ENCODE peak calls at places on chromosomes 16 and 17, in four cellular contexts. I is IMR-90, R is mesendoderm, E is trophoblast cell. L is an unnamed sample.

GRCh38 chr17:76233588-76234353 is 6.5 kb downstream of the RNF157 start:
- DNase-seq in I (no peak), R (no peak), E (no peak), L (no peak)

GRCh38 chr16:30651124-30652004 is 604 bp downstream of the PRR14 start:
- DNase-seq in I (peak; percentile 46), R (peak; percentile 62), E (peak; percentile 27), L (no peak)

GRCh38 chr17:50205111-50205821 is 3.8 kb upstream of the COL1A1 start:
- DNase-seq in I (peak; percentile 60), R (no peak), E (no peak), L (no peak)

GRCh38 chr16:69600202-69600601 is 34.4 kb downstream of the NFAT5 start:
- DNase-seq in I (no peak), R (no peak), E (no peak), L (no peak)

GRCh38 chr17:56173958-56174357 is 20.7 kb downstream of the ANKFN1 start:
- DNase-seq in I (no peak), R (peak; percentile 25), E (no peak), L (no peak)

GRCh38 chr17:51585514-51586104 is 325.3 kb downstream of the UTP18 start:
- DNase-seq in I (no peak), R (peak; percentile 64), E (no peak), L (peak; percentile 18)

GRCh38 chr17:40622509-40622928 is 25.1 kb downstream of the SMARCE1 start:
- DNase-seq in I (no peak), R (no peak), E (no peak), L (no peak)

GRCh38 chr17:73126716-73127473 is 34.4 kb upstream of the SLC39A11 start:
- DNase-seq in I (peak; percentile 13), R (peak; percentile 40), E (no peak), L (no peak)

GRCh38 chr17:36661047-36661666 is 59.8 kb downstream of the MRM1 start:
- DNase-seq in I (no peak), R (no peak), E (no peak), L (no peak)

GRCh38 chr17:27295945-27296344 is 2.0 kb downstream of the WSB1 start:
- DNase-seq in I (no peak), R (no peak), E (no peak), L (no peak)

GRCh38 chr17:68704897-68705296 is 103.7 kb upstream of the FAM20A start:
- DNase-seq in I (peak; percentile 41), R (no peak), E (no peak), L (no peak)

GRCh38 chr16:89175280-89176146 is 4.0 kb downstream of the CDH15 start:
- DNase-seq in I (no peak), R (no peak), E (no peak), L (no peak)

GRCh38 chr16:8370374-8371015 is 219.8 kb downstream of the TMEM114 start:
- DNase-seq in I (peak; percentile 7), R (peak; percentile 62), E (peak; percentile 27), L (no peak)

GRCh38 chr16:53097190-53097589 is 42.4 kb downstream of the CHD9 start:
- DNase-seq in I (no peak), R (no peak), E (no peak), L (no peak)

GRCh38 chr16:50718761-50719400 is 23.0 kb upstream of the CYLD start:
- DNase-seq in I (no peak), R (no peak), E (peak; percentile 51), L (no peak)

GRCh38 chr17:42131971-42132370 is 9.4 kb downstream of the HSPB9 start:
- DNase-seq in I (peak; percentile 28), R (no peak), E (no peak), L (no peak)

GRCh38 chr17:33667052-33667509 is 374.0 kb upstream of the ASIC2 start:
- DNase-seq in I (no peak), R (no peak), E (peak; percentile 8), L (no peak)

GRCh38 chr17:3318336-3318735 is 20.2 kb upstream of the OR3A1 start:
- DNase-seq in I (no peak), R (peak; percentile 1), E (no peak), L (no peak)

GRCh38 chr17:30554839-30555751 is 77.9 kb downstream of the GOSR1 start:
- DNase-seq in I (peak; percentile 15), R (peak; percentile 70), E (no peak), L (no peak)

GRCh38 chr16:52581530-52581929 is 34.6 kb upstream of the TOX3 start:
- DNase-seq in I (no peak), R (peak; percentile 40), E (no peak), L (no peak)

GRCh38 chr16:31214705-31215286 is 877 bp downstream of the TRIM72 start:
- DNase-seq in I (no peak), R (no peak), E (no peak), L (no peak)

GRCh38 chr17:58513391-58513912 is 986 bp downstream of the MTMR4 start:
- DNase-seq in I (no peak), R (no peak), E (peak; percentile 13), L (no peak)

GRCh38 chr16:64900517-64900916 is 221.3 kb downstream of the CDH11 start:
- DNase-seq in I (no peak), R (no peak), E (no peak), L (no peak)

GRCh38 chr17:3015890-3016289 is 47.5 kb downstream of the OR1D5 start:
- DNase-seq in I (peak; percentile 46), R (peak; percentile 15), E (no peak), L (no peak)

GRCh38 chr16:57626420-57627170 is 1.8 kb upstream of the ADGRG1 start:
- DNase-seq in I (no peak), R (no peak), E (no peak), L (no peak)

GRCh38 chr16:68756250-68757051 is 19.4 kb downstream of the CDH1 start:
- DNase-seq in I (no peak), R (peak; percentile 79), E (peak; percentile 96), L (no peak)

GRCh38 chr17:13562271-13562800 is 39.4 kb downstream of the HS3ST3A1 start:
- DNase-seq in I (peak; percentile 97), R (no peak), E (no peak), L (no peak)

GRCh38 chr17:13563916-13564315 is 37.8 kb downstream of the HS3ST3A1 start:
- DNase-seq in I (no peak), R (no peak), E (no peak), L (no peak)

GRCh38 chr17:13560935-13561334 is 40.8 kb downstream of the HS3ST3A1 start:
- DNase-seq in I (no peak), R (no peak), E (no peak), L (no peak)

GRCh38 chr17:13558588-13558987 is 43.1 kb downstream of the HS3ST3A1 start:
- DNase-seq in I (no peak), R (no peak), E (no peak), L (no peak)

GRCh38 chr17:13561606-13562270 is 40.0 kb downstream of the HS3ST3A1 start:
- DNase-seq in I (no peak), R (no peak), E (peak; percentile 19), L (no peak)
- H3K23ac ChIP-seq in I (peak overlapping the region; percentile 13), R (no peak overlapping the region), E (no peak overlapping the region), L (no peak overlapping the region)

GRCh38 chr16:12721841-12722467 is 81.7 kb downstream of the CPPED1 start:
- DNase-seq in I (no peak), R (no peak), E (no peak), L (no peak)

GRCh38 chr16:12719972-12720371 is 83.7 kb downstream of the CPPED1 start:
- DNase-seq in I (no peak), R (no peak), E (no peak), L (no peak)

GRCh38 chr16:12716658-12717057 is 87.0 kb downstream of the CPPED1 start:
- DNase-seq in I (no peak), R (no peak), E (no peak), L (no peak)
- H3K18ac ChIP-seq in I (no peak overlapping the region), R (no peak overlapping the region), E (no peak overlapping the region), L (no peak overlapping the region)

GRCh38 chr16:86566966-86567700 is 504 bp downstream of the FOXC2 start:
- DNase-seq in I (peak; percentile 62), R (peak; percentile 64), E (no peak), L (no peak)
- H3K23ac ChIP-seq in I (peak overlapping the region; percentile 90), R (no peak overlapping the region), E (no peak overlapping the region), L (peak overlapping the region; percentile 59)

DNA sequence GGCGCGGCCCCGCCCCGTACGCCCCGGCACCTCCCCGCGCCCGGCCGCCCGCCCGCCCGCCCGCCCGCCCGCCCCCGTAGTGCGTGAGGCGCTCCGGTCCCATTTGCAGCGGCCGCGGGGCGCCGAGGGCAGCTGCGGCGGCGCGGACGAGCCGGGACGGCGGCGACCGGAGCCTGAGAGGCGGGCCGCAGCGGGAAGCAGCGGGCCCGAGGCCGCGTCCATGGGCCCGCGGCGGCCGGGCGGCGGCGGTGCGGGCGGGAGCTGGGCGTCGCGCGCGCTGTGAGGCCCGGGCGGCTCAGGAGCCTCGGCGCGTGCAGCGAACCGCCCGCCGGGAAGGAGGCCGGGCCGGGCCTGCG is at the start of gene MPRIP:
- DNase-seq in I (no peak), R (no peak), E (no peak), L (no peak)
- H3K18ac ChIP-seq in I (peak within 1 kb of the TSS; percentile 49), R (peak within 1 kb of the TSS; percentile 73), E (peak within 1 kb of the TSS; percentile 85), L (peak within 1 kb of the TSS; percentile 67)

DNA sequence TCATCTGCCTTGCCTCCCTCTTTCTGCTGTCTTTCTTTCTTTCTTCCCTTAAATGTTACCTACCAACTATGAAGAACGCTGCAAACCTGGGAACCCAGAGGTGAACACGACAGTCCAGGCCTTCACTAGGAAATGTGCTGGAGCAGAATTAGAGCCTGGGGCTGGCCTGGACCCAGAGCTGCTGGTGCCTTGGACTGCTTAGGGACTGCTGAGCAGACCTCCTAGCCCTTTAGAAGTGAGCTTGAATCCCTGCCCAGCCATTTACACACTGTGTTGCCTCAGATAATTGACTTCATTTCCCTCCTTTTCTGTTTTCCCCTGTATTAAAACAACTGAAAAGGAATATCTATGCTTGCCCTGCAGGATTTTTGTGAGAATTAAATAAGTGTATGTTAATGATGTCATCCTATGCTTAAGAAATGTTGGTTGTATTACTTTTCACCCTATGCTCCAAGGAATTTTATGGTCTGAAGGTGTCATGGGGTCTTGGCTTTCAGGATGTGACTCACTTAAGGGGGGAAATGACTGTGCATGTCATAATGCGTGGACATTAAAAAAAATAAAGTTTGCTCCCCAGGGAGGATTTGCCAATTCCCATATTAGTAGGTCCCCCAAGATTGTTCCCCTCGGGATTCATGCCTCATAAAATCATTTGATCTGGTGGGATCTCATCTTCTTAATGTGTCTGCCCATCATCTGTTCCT is 11.5 kb downstream of the CDH13 start:
- DNase-seq in I (peak; percentile 95), R (no peak), E (no peak), L (no peak)
- H3K23ac ChIP-seq in I (peak overlapping the region; percentile 98), R (no peak overlapping the region), E (no peak overlapping the region), L (no peak overlapping the region)

GRCh38 chr16:4760221-4760910 is 6.6 kb downstream of the ZNF500 start:
- DNase-seq in I (no peak), R (no peak), E (no peak), L (no peak)

GRCh38 chr16:4753227-4753626 is 13.7 kb downstream of the ZNF500 start:
- DNase-seq in I (no peak), R (no peak), E (no peak), L (no peak)

GRCh38 chr16:4752351-4753100 is 14.4 kb downstream of the ZNF500 start:
- DNase-seq in I (no peak), R (no peak), E (no peak), L (no peak)

GRCh38 chr16:4754865-4755264 is 12.1 kb downstream of the ZNF500 start:
- DNase-seq in I (no peak), R (no peak), E (no peak), L (no peak)

DNA sequence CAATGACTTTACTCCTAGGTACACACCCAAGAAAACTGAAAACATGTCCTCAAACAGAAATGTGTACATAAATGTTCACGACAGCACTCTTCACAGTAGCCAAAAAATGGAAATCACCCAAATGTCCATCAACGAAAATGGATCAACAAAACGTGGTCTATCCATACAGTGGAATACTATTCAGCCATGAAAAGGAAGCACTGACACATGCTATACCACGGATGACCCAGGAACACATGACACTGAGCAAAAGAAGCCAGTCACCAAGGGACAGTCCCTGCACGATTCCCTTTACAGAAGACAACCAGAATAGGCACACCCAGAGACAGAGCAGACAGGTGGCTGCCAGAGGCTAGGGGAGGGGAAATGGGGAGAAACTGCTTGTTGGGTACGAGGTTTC is 11.3 kb downstream of the ZNF500 start:
- DNase-seq in I (no peak), R (no peak), E (no peak), L (no peak)
- H3K18ac ChIP-seq in I (no peak overlapping the region), R (no peak overlapping the region), E (no peak overlapping the region), L (no peak overlapping the region)

L was measured in neuronal stem cell.